ENCODE peak calls at places on chromosome 14, in nine cellular contexts. One of them, this sample, is unnamed.

GRCh38 chr14:67533754-67534085 is 630 bp downstream of the PLEKHH1 start:
- DNase-seq in adrenal gland: peak; percentile 70
- DNase-seq in uterus: no peak
- DNase-seq in thoracic aorta: no peak
- DNase-seq in endothelial cell: no peak
- DNase-seq in AG04450: no peak
- DNase-seq in prostate gland: no peak
- DNase-seq in GM13976: no peak
- DNase-seq in brain microvascular endothelial cell: no peak
- DNase-seq in this sample: no peak

GRCh38 chr14:52025310-52025709 is 36.0 kb downstream of the RTRAF start:
- DNase-seq in adrenal gland: no peak
- DNase-seq in uterus: no peak
- DNase-seq in thoracic aorta: no peak
- DNase-seq in endothelial cell: no peak
- DNase-seq in AG04450: peak; percentile 78
- DNase-seq in prostate gland: no peak
- DNase-seq in GM13976: no peak
- DNase-seq in brain microvascular endothelial cell: peak; percentile 86
- DNase-seq in this sample: peak; percentile 95

GRCh38 chr14:86654558-86655184 is 1124.7 kb downstream of the FLRT2 start:
- DNase-seq in adrenal gland: peak; percentile 69
- DNase-seq in uterus: peak; percentile 17
- DNase-seq in thoracic aorta: no peak
- DNase-seq in endothelial cell: peak; percentile 75
- DNase-seq in AG04450: no peak
- DNase-seq in prostate gland: no peak
- DNase-seq in GM13976: no peak
- DNase-seq in brain microvascular endothelial cell: peak; percentile 27
- DNase-seq in this sample: peak; percentile 20

GRCh38 chr14:20631821-20632389 is 9.6 kb downstream of the OR6S1 start:
- DNase-seq in adrenal gland: peak; percentile 74
- DNase-seq in uterus: peak; percentile 71
- DNase-seq in thoracic aorta: no peak
- DNase-seq in endothelial cell: peak; percentile 59
- DNase-seq in AG04450: no peak
- DNase-seq in prostate gland: peak; percentile 62
- DNase-seq in GM13976: no peak
- DNase-seq in brain microvascular endothelial cell: peak; percentile 72
- DNase-seq in this sample: peak; percentile 61

GRCh38 chr14:21768116-21768874 is 94.7 kb upstream of the OR4E1 start:
- DNase-seq in adrenal gland: no peak
- DNase-seq in uterus: no peak
- DNase-seq in thoracic aorta: no peak
- DNase-seq in endothelial cell: no peak
- DNase-seq in AG04450: no peak
- DNase-seq in prostate gland: no peak
- DNase-seq in GM13976: no peak
- DNase-seq in brain microvascular endothelial cell: peak; percentile 4
- DNase-seq in this sample: peak; percentile 8

GRCh38 chr14:99146991-99147740 is 124.8 kb downstream of the BCL11B start:
- DNase-seq in adrenal gland: no peak
- DNase-seq in uterus: no peak
- DNase-seq in thoracic aorta: no peak
- DNase-seq in endothelial cell: no peak
- DNase-seq in AG04450: no peak
- DNase-seq in prostate gland: no peak
- DNase-seq in GM13976: no peak
- DNase-seq in brain microvascular endothelial cell: no peak
- DNase-seq in this sample: no peak

GRCh38 chr14:35988972-35989690 is 163.0 kb downstream of the BRMS1L start:
- DNase-seq in adrenal gland: no peak
- DNase-seq in uterus: no peak
- DNase-seq in thoracic aorta: no peak
- DNase-seq in endothelial cell: no peak
- DNase-seq in AG04450: no peak
- DNase-seq in prostate gland: no peak
- DNase-seq in GM13976: no peak
- DNase-seq in brain microvascular endothelial cell: no peak
- DNase-seq in this sample: no peak

GRCh38 chr14:102050625-102051024 is 36.2 kb downstream of the HSP90AA1 start:
- DNase-seq in adrenal gland: peak; percentile 90
- DNase-seq in uterus: no peak
- DNase-seq in thoracic aorta: no peak
- DNase-seq in endothelial cell: no peak
- DNase-seq in AG04450: no peak
- DNase-seq in prostate gland: peak; percentile 36
- DNase-seq in GM13976: no peak
- DNase-seq in brain microvascular endothelial cell: no peak
- DNase-seq in this sample: peak; percentile 78

GRCh38 chr14:70648374-70648773 is 6.7 kb downstream of the TTC9 start:
- DNase-seq in adrenal gland: no peak
- DNase-seq in uterus: no peak
- DNase-seq in thoracic aorta: no peak
- DNase-seq in endothelial cell: no peak
- DNase-seq in AG04450: no peak
- DNase-seq in prostate gland: no peak
- DNase-seq in GM13976: no peak
- DNase-seq in brain microvascular endothelial cell: no peak
- DNase-seq in this sample: no peak

GRCh38 chr14:39492267-39492666 is 60.0 kb upstream of the FBXO33 start:
- DNase-seq in adrenal gland: no peak
- DNase-seq in uterus: no peak
- DNase-seq in thoracic aorta: no peak
- DNase-seq in endothelial cell: no peak
- DNase-seq in AG04450: peak; percentile 55
- DNase-seq in prostate gland: no peak
- DNase-seq in GM13976: no peak
- DNase-seq in brain microvascular endothelial cell: peak; percentile 72
- DNase-seq in this sample: peak; percentile 85

GRCh38 chr14:23364604-23365352 is at the start of gene EFS:
- DNase-seq in adrenal gland: no peak
- DNase-seq in uterus: peak; percentile 49
- DNase-seq in thoracic aorta: no peak
- DNase-seq in endothelial cell: no peak
- DNase-seq in AG04450: no peak
- DNase-seq in prostate gland: peak; percentile 28
- DNase-seq in GM13976: no peak
- DNase-seq in brain microvascular endothelial cell: no peak
- DNase-seq in this sample: peak; percentile 9

GRCh38 chr14:60760648-60761364 is 26.2 kb downstream of the MNAT1 start:
- DNase-seq in adrenal gland: no peak
- DNase-seq in uterus: no peak
- DNase-seq in thoracic aorta: no peak
- DNase-seq in endothelial cell: no peak
- DNase-seq in AG04450: no peak
- DNase-seq in prostate gland: no peak
- DNase-seq in GM13976: no peak
- DNase-seq in brain microvascular endothelial cell: no peak
- DNase-seq in this sample: no peak

GRCh38 chr14:64149921-64150320 is 144.2 kb downstream of the ESR2 start:
- DNase-seq in adrenal gland: peak; percentile 57
- DNase-seq in uterus: no peak
- DNase-seq in thoracic aorta: no peak
- DNase-seq in endothelial cell: no peak
- DNase-seq in AG04450: no peak
- DNase-seq in prostate gland: no peak
- DNase-seq in GM13976: no peak
- DNase-seq in brain microvascular endothelial cell: no peak
- DNase-seq in this sample: no peak

GRCh38 chr14:88248606-88249005 is 74.5 kb downstream of the KCNK10 start:
- DNase-seq in adrenal gland: no peak
- DNase-seq in uterus: no peak
- DNase-seq in thoracic aorta: no peak
- DNase-seq in endothelial cell: no peak
- DNase-seq in AG04450: no peak
- DNase-seq in prostate gland: no peak
- DNase-seq in GM13976: no peak
- DNase-seq in brain microvascular endothelial cell: no peak
- DNase-seq in this sample: peak; percentile 1

GRCh38 chr14:75088153-75088552 is 18.7 kb downstream of the ZC2HC1C start:
- DNase-seq in adrenal gland: no peak
- DNase-seq in uterus: no peak
- DNase-seq in thoracic aorta: no peak
- DNase-seq in endothelial cell: no peak
- DNase-seq in AG04450: no peak
- DNase-seq in prostate gland: no peak
- DNase-seq in GM13976: no peak
- DNase-seq in brain microvascular endothelial cell: no peak
- DNase-seq in this sample: no peak

GRCh38 chr14:75081835-75082234 is 12.4 kb downstream of the ZC2HC1C start:
- DNase-seq in adrenal gland: no peak
- DNase-seq in uterus: no peak
- DNase-seq in thoracic aorta: no peak
- DNase-seq in endothelial cell: no peak
- DNase-seq in AG04450: no peak
- DNase-seq in prostate gland: no peak
- DNase-seq in GM13976: no peak
- DNase-seq in brain microvascular endothelial cell: no peak
- DNase-seq in this sample: peak; percentile 6

GRCh38 chr14:75088566-75089373 is 19.3 kb downstream of the ZC2HC1C start:
- DNase-seq in adrenal gland: no peak
- DNase-seq in uterus: peak; percentile 54
- DNase-seq in thoracic aorta: peak; percentile 17
- DNase-seq in endothelial cell: peak; percentile 62
- DNase-seq in AG04450: peak; percentile 34
- DNase-seq in prostate gland: peak; percentile 52
- DNase-seq in GM13976: peak; percentile 60
- DNase-seq in brain microvascular endothelial cell: peak; percentile 50
- DNase-seq in this sample: peak; percentile 68

GRCh38 chr14:75083271-75083670 is 13.8 kb downstream of the ZC2HC1C start:
- DNase-seq in adrenal gland: no peak
- DNase-seq in uterus: no peak
- DNase-seq in thoracic aorta: no peak
- DNase-seq in endothelial cell: no peak
- DNase-seq in AG04450: no peak
- DNase-seq in prostate gland: no peak
- DNase-seq in GM13976: no peak
- DNase-seq in brain microvascular endothelial cell: no peak
- DNase-seq in this sample: no peak

GRCh38 chr14:75084513-75084912 is 15.1 kb downstream of the ZC2HC1C start:
- DNase-seq in adrenal gland: no peak
- DNase-seq in uterus: no peak
- DNase-seq in thoracic aorta: no peak
- DNase-seq in endothelial cell: no peak
- DNase-seq in AG04450: no peak
- DNase-seq in prostate gland: peak; percentile 24
- DNase-seq in GM13976: no peak
- DNase-seq in brain microvascular endothelial cell: no peak
- DNase-seq in this sample: no peak
- TF ChIP-seq CTCF in adrenal gland: no peak
- TF ChIP-seq CTCF in uterus: no peak
- TF ChIP-seq CTCF in thoracic aorta: no peak
- TF ChIP-seq CTCF in endothelial cell: no peak
- TF ChIP-seq CTCF in AG04450: no peak
- TF ChIP-seq CTCF in prostate gland: no peak
- TF ChIP-seq CTCF in GM13976: no peak
- TF ChIP-seq CTCF in brain microvascular endothelial cell: no peak
- TF ChIP-seq CTCF in this sample: peak; percentile 14

GRCh38 chr14:50007123-50007903 is 109.1 kb downstream of the VCPKMT start:
- DNase-seq in adrenal gland: no peak
- DNase-seq in uterus: no peak
- DNase-seq in thoracic aorta: no peak
- DNase-seq in endothelial cell: no peak
- DNase-seq in AG04450: no peak
- DNase-seq in prostate gland: no peak
- DNase-seq in GM13976: no peak
- DNase-seq in brain microvascular endothelial cell: no peak
- DNase-seq in this sample: no peak
- TF ChIP-seq CTCF in adrenal gland: no peak
- TF ChIP-seq CTCF in uterus: no peak
- TF ChIP-seq CTCF in thoracic aorta: no peak
- TF ChIP-seq CTCF in endothelial cell: no peak
- TF ChIP-seq CTCF in AG04450: no peak
- TF ChIP-seq CTCF in prostate gland: no peak
- TF ChIP-seq CTCF in GM13976: no peak
- TF ChIP-seq CTCF in brain microvascular endothelial cell: no peak
- TF ChIP-seq CTCF in this sample: no peak

DNA sequence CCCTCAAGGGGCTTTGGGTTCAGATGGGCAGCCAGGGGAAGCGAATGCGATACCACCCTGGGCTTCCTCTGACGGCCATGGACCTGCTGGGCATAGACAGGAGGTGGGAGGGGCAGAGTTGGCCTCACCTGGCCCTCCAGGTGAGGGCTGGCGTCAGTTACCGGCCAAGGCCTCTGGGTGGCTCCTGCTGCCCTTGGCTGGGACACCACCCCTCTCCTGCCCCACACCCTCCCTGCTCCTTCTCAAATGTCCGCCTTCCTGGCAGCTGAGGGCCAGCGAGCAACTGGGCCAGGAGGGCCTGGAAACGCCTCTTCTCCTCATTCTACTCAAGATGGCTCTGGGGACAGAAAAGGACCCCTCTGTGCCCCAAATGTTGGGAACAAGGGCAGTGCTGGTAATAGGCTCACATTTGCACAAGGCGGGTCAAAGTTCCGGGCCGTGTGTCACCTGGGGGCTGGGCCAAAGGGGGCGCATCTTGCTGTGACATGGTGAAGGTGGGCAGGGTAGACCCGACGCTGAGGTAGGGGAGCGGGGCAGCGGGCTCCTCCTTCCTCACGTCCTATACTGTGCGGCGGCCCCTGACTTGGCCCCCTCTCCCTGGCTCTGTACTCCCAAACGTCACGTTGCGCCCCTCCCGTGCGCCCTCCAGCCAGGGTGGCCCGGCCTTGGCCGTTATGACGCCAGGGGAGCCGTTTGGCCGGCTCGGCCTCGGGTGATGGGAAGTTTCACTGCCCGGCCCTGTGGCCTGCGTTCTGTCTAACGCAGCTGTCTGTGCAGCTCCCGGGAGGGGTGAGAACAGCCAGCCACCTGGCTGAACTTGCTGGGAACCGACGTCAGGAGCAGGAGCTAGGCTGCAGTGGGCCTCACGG is 18.1 kb upstream of the DLK1 start:
- DNase-seq in adrenal gland: peak; percentile 90
- DNase-seq in uterus: peak; percentile 57
- DNase-seq in thoracic aorta: no peak
- DNase-seq in endothelial cell: no peak
- DNase-seq in AG04450: no peak
- DNase-seq in prostate gland: no peak
- DNase-seq in GM13976: no peak
- DNase-seq in brain microvascular endothelial cell: no peak
- DNase-seq in this sample: peak; percentile 34
- TF ChIP-seq CTCF in adrenal gland: no peak
- TF ChIP-seq CTCF in uterus: no peak
- TF ChIP-seq CTCF in thoracic aorta: no peak
- TF ChIP-seq CTCF in endothelial cell: no peak
- TF ChIP-seq CTCF in AG04450: no peak
- TF ChIP-seq CTCF in prostate gland: no peak
- TF ChIP-seq CTCF in GM13976: no peak
- TF ChIP-seq CTCF in brain microvascular endothelial cell: no peak
- TF ChIP-seq CTCF in this sample: no peak

DNA sequence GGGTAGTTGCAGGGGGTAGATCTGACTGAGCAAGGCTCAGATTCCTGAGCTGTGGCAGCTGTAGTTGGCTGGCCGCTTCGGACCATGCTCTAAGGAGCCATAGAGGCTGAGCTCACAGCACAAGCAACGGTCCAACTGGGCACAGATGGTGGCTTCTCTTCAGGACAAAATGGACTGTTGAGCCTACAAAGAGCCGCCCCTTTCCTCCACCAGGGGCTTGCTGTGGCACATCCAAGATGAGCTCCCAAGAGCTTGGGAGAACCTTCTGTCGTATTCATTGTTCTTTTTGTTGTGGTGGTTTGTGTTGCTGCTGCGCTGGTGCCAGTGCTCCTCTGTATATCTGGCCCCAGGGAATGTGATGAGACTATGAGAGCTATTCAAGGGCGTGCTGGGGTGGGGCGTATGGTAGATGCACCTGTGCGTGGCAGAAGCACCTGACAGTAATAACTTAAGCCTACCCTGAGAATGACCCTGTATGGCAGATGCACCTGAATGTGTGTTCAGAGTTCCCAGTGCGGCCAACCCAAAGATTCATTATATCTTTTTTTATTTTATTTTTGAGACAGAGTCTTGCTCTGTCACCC is 17.8 kb upstream of the LGALS3 start:
- DNase-seq in adrenal gland: no peak
- DNase-seq in uterus: no peak
- DNase-seq in thoracic aorta: no peak
- DNase-seq in endothelial cell: no peak
- DNase-seq in AG04450: no peak
- DNase-seq in prostate gland: no peak
- DNase-seq in GM13976: no peak
- DNase-seq in brain microvascular endothelial cell: no peak
- DNase-seq in this sample: no peak
- TF ChIP-seq CTCF in adrenal gland: no peak
- TF ChIP-seq CTCF in uterus: no peak
- TF ChIP-seq CTCF in thoracic aorta: no peak
- TF ChIP-seq CTCF in endothelial cell: peak; percentile 18
- TF ChIP-seq CTCF in AG04450: no peak
- TF ChIP-seq CTCF in prostate gland: no peak
- TF ChIP-seq CTCF in GM13976: no peak
- TF ChIP-seq CTCF in brain microvascular endothelial cell: peak; percentile 29
- TF ChIP-seq CTCF in this sample: no peak

This sample was measured in astrocyte of the spinal cord.